ENCODE peak calls at places on chromosomes 16 and 17, in five cellular contexts. S, D, W, F and G are unnamed samples.

GRCh38 chr16:73713817-73714495 is 582.7 kb upstream of the PSMD7 start:
- DNase-seq in F (peak), S (peak), D (peak), W (no peak), G (no peak)

GRCh38 chr17:61389670-61390478 is 9.8 kb upstream of the TBX2 start:
- DNase-seq in S (peak), W (no peak), F (peak), D (peak), G (no peak)

GRCh38 chr17:80716986-80717385 is 172.3 kb downstream of the RPTOR start:
- DNase-seq in F (no peak), D (no peak), W (no peak), S (no peak), G (no peak)

GRCh38 chr17:46202482-46202881 is 9.3 kb upstream of the KANSL1 start:
- DNase-seq in S (no peak), F (no peak), W (no peak), D (no peak), G (no peak)

GRCh38 chr17:76370261-76370993 is 14.0 kb upstream of the SPHK1 start:
- DNase-seq in F (no peak), W (no peak), D (peak), S (peak), G (no peak)

GRCh38 chr17:34533811-34534527 is 45.4 kb upstream of the TMEM132E start:
- DNase-seq in S (no peak), D (no peak), F (no peak), W (no peak), G (no peak)

GRCh38 chr17:2028737-2029136 is 1.2 kb upstream of the DPH1 start:
- DNase-seq in D (no peak), S (no peak), W (no peak), F (no peak), G (no peak)

GRCh38 chr17:6448473-6448872 is 4.2 kb downstream of the PIMREG start:
- DNase-seq in S (no peak), D (no peak), W (no peak), F (no peak), G (no peak)

GRCh38 chr16:11683140-11683539 is 14.9 kb downstream of the SNN start:
- DNase-seq in W (no peak), F (no peak), D (no peak), S (no peak), G (no peak)

GRCh38 chr16:2424061-2425007 is 4.9 kb upstream of the CCNF start:
- DNase-seq in D (no peak), W (no peak), S (no peak), F (no peak), G (no peak)

GRCh38 chr17:8140058-8140412 is 12.2 kb downstream of the PER1 start:
- DNase-seq in S (no peak), D (no peak), F (no peak), W (no peak), G (no peak)

GRCh38 chr17:10155334-10156081 is 42.9 kb downstream of the GAS7 start:
- DNase-seq in D (no peak), F (no peak), S (no peak), W (no peak), G (no peak)

GRCh38 chr17:20156196-20157077 is 147.3 kb downstream of the SPECC1 start:
- DNase-seq in W (no peak), D (peak), F (peak), S (peak), G (no peak)

GRCh38 chr16:3974751-3975150 is 94.2 kb upstream of the CREBBP start:
- DNase-seq in W (no peak), S (no peak), D (no peak), F (no peak), G (no peak)

GRCh38 chr17:67629963-67630320 is 87.8 kb upstream of the NOL11 start:
- DNase-seq in S (no peak), D (peak), F (no peak), W (no peak), G (no peak)

DNA sequence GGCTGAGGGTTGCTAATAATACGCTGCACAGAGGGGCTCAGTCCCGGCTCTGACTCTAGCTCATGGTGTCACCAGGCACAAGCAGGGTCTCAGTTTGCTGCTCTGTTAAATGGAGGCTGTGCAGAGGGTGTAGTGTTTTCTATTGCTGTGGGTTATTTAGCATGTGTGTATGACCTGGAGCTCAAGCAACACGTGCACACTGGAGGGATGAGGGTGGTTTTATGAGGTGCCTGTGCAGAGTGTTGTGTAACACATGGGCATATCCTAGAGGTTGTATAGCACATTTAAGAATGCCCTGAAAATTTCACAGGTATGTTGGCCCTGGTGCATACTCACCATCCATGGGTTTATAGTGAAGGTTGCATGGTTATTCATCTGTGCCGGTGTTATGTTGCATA is 13.3 kb downstream of the THRA start:
- DNase-seq in S (no peak), F (no peak), W (no peak), D (no peak), G (no peak)
- H3K4me3 ChIP-seq in S (peak), F (no peak), W (no peak), D (peak), G (no peak)

GRCh38 chr17:74241434-74241833 is 28.1 kb downstream of the TTYH2 start:
- DNase-seq in F (no peak), D (peak), S (no peak), W (no peak), G (no peak)
- H3K27ac ChIP-seq in F (no peak), D (no peak), S (no peak), W (no peak), G (no peak)

DNA sequence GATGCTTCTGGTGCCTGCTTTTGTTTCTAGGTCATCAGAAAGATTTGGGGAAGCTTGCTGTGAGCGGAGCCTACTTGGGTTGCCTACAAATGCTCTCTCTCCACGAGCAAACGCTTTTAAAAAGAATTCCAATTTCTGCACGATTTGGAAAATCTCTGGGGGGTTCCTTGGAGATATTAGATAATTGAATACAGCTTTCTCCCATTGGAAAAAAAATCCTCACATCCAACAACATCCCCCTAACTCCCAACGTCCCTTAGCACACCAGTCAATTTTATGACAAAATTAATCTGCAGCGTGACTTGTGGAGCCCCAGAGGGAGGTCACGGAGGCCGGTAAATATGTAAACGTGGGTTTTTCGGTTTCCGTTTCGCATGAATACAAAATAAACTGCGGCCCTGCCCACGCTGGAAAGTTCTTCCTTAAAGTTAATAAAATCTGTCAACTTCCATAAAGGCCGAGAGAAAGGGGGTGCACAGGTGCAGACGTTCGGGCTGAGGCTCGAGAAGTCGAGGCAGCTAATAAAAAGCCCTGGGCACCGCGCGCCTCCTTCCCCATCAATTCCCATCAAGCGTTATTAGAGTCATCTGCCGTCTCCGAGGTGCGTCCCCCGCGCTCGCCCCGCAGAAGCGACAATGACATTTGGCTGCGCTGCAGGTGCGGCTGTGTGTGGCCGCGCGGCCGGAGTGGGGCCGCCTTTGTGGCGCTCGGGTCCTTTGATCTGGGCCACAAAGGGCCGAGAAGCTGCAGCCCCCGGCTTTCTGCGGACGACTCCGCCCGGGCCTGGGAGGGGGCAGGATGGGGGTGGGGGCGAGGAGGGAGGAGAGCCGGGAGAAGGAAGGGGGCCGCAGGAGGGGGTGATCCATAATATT is 37.6 kb downstream of the SALL1 start:
- DNase-seq in D (no peak), W (no peak), S (no peak), F (no peak), G (no peak)
- H3K4me3 ChIP-seq in D (peak), W (no peak), S (no peak), F (no peak), G (peak)

GRCh38 chr16:67548265-67549126 is 13.8 kb upstream of the CTCF start:
- DNase-seq in S (no peak), F (no peak), D (no peak), W (no peak), G (no peak)
- H3K27ac ChIP-seq in S (peak), F (no peak), D (no peak), W (no peak), G (no peak)

GRCh38 chr16:31475949-31476304 is 4.0 kb downstream of the TGFB1I1 start:
- DNase-seq in F (no peak), D (no peak), W (no peak), S (peak), G (no peak)

GRCh38 chr16:31477220-31478216 is 5.4 kb upstream of the SLC5A2 start:
- DNase-seq in D (no peak), F (peak), W (no peak), S (peak), G (no peak)

GRCh38 chr16:31474778-31475738 is 3.1 kb downstream of the TGFB1I1 start:
- DNase-seq in D (no peak), W (no peak), S (no peak), F (no peak), G (no peak)

GRCh38 chr16:31474173-31474714 is 2.3 kb downstream of the TGFB1I1 start:
- DNase-seq in F (no peak), D (peak), S (no peak), W (no peak), G (no peak)

GRCh38 chr16:31476305-31477219 is 4.6 kb downstream of the TGFB1I1 start:
- DNase-seq in W (no peak), D (no peak), S (peak), F (no peak), G (no peak)
- H3K4me3 ChIP-seq in W (peak), D (peak), S (peak), F (no peak), G (peak)

DNA sequence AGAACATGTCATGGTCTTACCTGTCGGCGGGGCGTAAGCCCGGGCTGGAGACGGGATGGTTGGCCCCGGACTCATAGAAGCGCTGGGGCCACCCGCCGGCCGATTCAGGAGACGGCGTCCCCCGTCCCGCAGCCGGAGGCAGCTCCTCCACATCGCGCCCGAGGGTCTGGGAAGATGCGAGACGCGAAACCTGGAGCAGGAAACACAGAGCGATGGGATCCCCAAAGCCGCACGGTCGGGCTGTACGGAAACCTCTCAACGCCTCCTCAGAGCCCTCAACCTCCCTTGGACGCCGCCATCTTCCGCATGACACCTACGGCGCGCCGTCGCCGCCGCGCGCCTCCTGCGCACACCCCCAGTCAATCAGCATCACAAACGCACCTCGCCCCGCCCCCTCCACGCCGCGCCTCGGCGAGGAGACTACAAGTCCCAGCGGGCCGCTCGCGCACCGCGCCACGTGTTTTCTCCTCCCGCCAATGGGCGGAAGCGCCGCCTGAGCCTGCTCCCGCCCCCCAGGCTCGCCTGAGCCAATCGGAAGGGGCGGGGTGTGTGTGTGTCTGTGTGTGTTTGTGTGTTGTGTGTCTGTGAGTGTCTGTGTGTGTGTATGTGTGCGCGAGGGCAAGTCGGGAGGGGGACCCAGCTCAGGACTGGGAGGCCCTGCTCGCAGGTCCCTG is at the start of the genes ATPAF2 and GID4:
- DNase-seq in S (peak), W (peak), D (peak), F (peak), G (peak)
- H3K27ac ChIP-seq in S (peak), W (peak), D (peak), F (peak), G (no peak)

GRCh38 chr17:48613862-48614694 is 1.0 kb downstream of the HOXB8 start:
- DNase-seq in D (no peak), S (no peak), W (no peak), F (peak), G (no peak)
- H3K4me3 ChIP-seq in D (no peak), S (peak), W (peak), F (peak), G (no peak)

GRCh38 chr17:78534492-78535284 is 42.5 kb downstream of the DNAH17 start:
- DNase-seq in W (no peak), F (no peak), D (no peak), S (no peak), G (no peak)
- H3K27ac ChIP-seq in W (no peak), F (no peak), D (no peak), S (no peak), G (no peak)